ENCODE peak calls at places on chromosomes 5 and 9, in six cellular contexts. One of them, this sample, is unnamed.

GRCh38 chr5:76662521-76662920 is 39.3 kb upstream of the F2RL2 start:
- DNase-seq in H1: no peak
- DNase-seq in pancreas: no peak
- DNase-seq in colonic mucosa: no peak
- DNase-seq in mucosa of descending colon: no peak
- DNase-seq in spleen: no peak
- DNase-seq in this sample: no peak

GRCh38 chr5:64637837-64638443 is 52.4 kb upstream of the SHISAL2B start:
- DNase-seq in H1: no peak
- DNase-seq in pancreas: no peak
- DNase-seq in colonic mucosa: no peak
- DNase-seq in mucosa of descending colon: no peak
- DNase-seq in spleen: no peak
- DNase-seq in this sample: no peak

GRCh38 chr5:14901462-14902051 is 30.0 kb upstream of the ANKH start:
- DNase-seq in H1: no peak
- DNase-seq in pancreas: no peak
- DNase-seq in colonic mucosa: no peak
- DNase-seq in mucosa of descending colon: peak
- DNase-seq in spleen: no peak
- DNase-seq in this sample: no peak

GRCh38 chr5:14568333-14568732 is 13.3 kb upstream of the OTULINL start:
- DNase-seq in H1: no peak
- DNase-seq in pancreas: no peak
- DNase-seq in colonic mucosa: no peak
- DNase-seq in mucosa of descending colon: no peak
- DNase-seq in spleen: no peak
- DNase-seq in this sample: no peak

GRCh38 chr5:114858964-114859363 is 310.7 kb downstream of the TRIM36 start:
- DNase-seq in H1: no peak
- DNase-seq in pancreas: no peak
- DNase-seq in colonic mucosa: no peak
- DNase-seq in mucosa of descending colon: no peak
- DNase-seq in spleen: no peak
- DNase-seq in this sample: no peak

GRCh38 chr5:35180046-35180445 is 50.2 kb downstream of the PRLR start:
- DNase-seq in H1: no peak
- DNase-seq in pancreas: no peak
- DNase-seq in colonic mucosa: no peak
- DNase-seq in mucosa of descending colon: no peak
- DNase-seq in spleen: no peak
- DNase-seq in this sample: no peak

GRCh38 chr9:129258124-129258822 is 80.2 kb upstream of the IER5L start:
- DNase-seq in H1: peak
- DNase-seq in pancreas: peak
- DNase-seq in colonic mucosa: peak
- DNase-seq in mucosa of descending colon: peak
- DNase-seq in spleen: peak
- DNase-seq in this sample: peak

GRCh38 chr9:18429065-18429464 is 44.9 kb upstream of the ADAMTSL1 start:
- DNase-seq in H1: no peak
- DNase-seq in pancreas: no peak
- DNase-seq in colonic mucosa: no peak
- DNase-seq in mucosa of descending colon: no peak
- DNase-seq in spleen: no peak
- DNase-seq in this sample: no peak

GRCh38 chr9:35760651-35761050 is 6.6 kb upstream of the MSMP start:
- DNase-seq in H1: no peak
- DNase-seq in pancreas: no peak
- DNase-seq in colonic mucosa: peak
- DNase-seq in mucosa of descending colon: no peak
- DNase-seq in spleen: no peak
- DNase-seq in this sample: no peak

GRCh38 chr9:92097997-92098482 is 17.2 kb downstream of the SPTLC1 start:
- DNase-seq in H1: no peak
- DNase-seq in pancreas: peak
- DNase-seq in colonic mucosa: peak
- DNase-seq in mucosa of descending colon: peak
- DNase-seq in spleen: peak
- DNase-seq in this sample: peak

GRCh38 chr5:127957701-127958190 is 125.8 kb upstream of the SLC12A2 start:
- DNase-seq in H1: no peak
- DNase-seq in pancreas: no peak
- DNase-seq in colonic mucosa: no peak
- DNase-seq in mucosa of descending colon: no peak
- DNase-seq in spleen: no peak
- DNase-seq in this sample: no peak

GRCh38 chr9:109506097-109506712 is 8.1 kb upstream of the PTPN3 start:
- DNase-seq in H1: no peak
- DNase-seq in pancreas: no peak
- DNase-seq in colonic mucosa: no peak
- DNase-seq in mucosa of descending colon: no peak
- DNase-seq in spleen: no peak
- DNase-seq in this sample: no peak

GRCh38 chr9:86521322-86521721 is 167.1 kb upstream of the TUT7 start:
- DNase-seq in H1: no peak
- DNase-seq in pancreas: no peak
- DNase-seq in colonic mucosa: no peak
- DNase-seq in mucosa of descending colon: no peak
- DNase-seq in spleen: no peak
- DNase-seq in this sample: no peak

GRCh38 chr9:93059960-93060591 is 1.6 kb downstream of the SUSD3 start:
- DNase-seq in H1: no peak
- DNase-seq in pancreas: peak
- DNase-seq in colonic mucosa: no peak
- DNase-seq in mucosa of descending colon: no peak
- DNase-seq in spleen: no peak
- DNase-seq in this sample: no peak

GRCh38 chr5:22855824-22856223 is 2.7 kb upstream of the CDH12 start:
- DNase-seq in H1: no peak
- DNase-seq in pancreas: no peak
- DNase-seq in colonic mucosa: no peak
- DNase-seq in mucosa of descending colon: no peak
- DNase-seq in spleen: no peak
- DNase-seq in this sample: no peak

GRCh38 chr5:128212206-128212788 is 128.7 kb downstream of the SLC12A2 start:
- DNase-seq in H1: no peak
- DNase-seq in pancreas: no peak
- DNase-seq in colonic mucosa: no peak
- DNase-seq in mucosa of descending colon: no peak
- DNase-seq in spleen: no peak
- DNase-seq in this sample: no peak

GRCh38 chr5:82538339-82539034 is 260.3 kb upstream of the RPS23 start:
- DNase-seq in H1: no peak
- DNase-seq in pancreas: no peak
- DNase-seq in colonic mucosa: no peak
- DNase-seq in mucosa of descending colon: no peak
- DNase-seq in spleen: no peak
- DNase-seq in this sample: no peak
- H3K4me3 ChIP-seq in H1: no peak
- H3K4me3 ChIP-seq in pancreas: no peak
- H3K4me3 ChIP-seq in colonic mucosa: no peak
- H3K4me3 ChIP-seq in mucosa of descending colon: no peak
- H3K4me3 ChIP-seq in spleen: no peak
- H3K4me3 ChIP-seq in this sample: no peak

GRCh38 chr5:159095218-159095617 is 4.5 kb downstream of the EBF1 start:
- DNase-seq in H1: peak
- DNase-seq in pancreas: peak
- DNase-seq in colonic mucosa: no peak
- DNase-seq in mucosa of descending colon: no peak
- DNase-seq in spleen: no peak
- DNase-seq in this sample: no peak
- H3K4me3 ChIP-seq in H1: no peak
- H3K4me3 ChIP-seq in pancreas: no peak
- H3K4me3 ChIP-seq in colonic mucosa: no peak
- H3K4me3 ChIP-seq in mucosa of descending colon: no peak
- H3K4me3 ChIP-seq in spleen: no peak
- H3K4me3 ChIP-seq in this sample: no peak

GRCh38 chr9:106866243-106866642 is 3.3 kb downstream of the ZNF462 start:
- DNase-seq in H1: no peak
- DNase-seq in pancreas: no peak
- DNase-seq in colonic mucosa: no peak
- DNase-seq in mucosa of descending colon: no peak
- DNase-seq in spleen: no peak
- DNase-seq in this sample: no peak

GRCh38 chr9:106869028-106869427 is 6.1 kb downstream of the ZNF462 start:
- DNase-seq in H1: no peak
- DNase-seq in pancreas: no peak
- DNase-seq in colonic mucosa: no peak
- DNase-seq in mucosa of descending colon: no peak
- DNase-seq in spleen: no peak
- DNase-seq in this sample: no peak

GRCh38 chr9:106868565-106868964 is 5.6 kb downstream of the ZNF462 start:
- DNase-seq in H1: no peak
- DNase-seq in pancreas: no peak
- DNase-seq in colonic mucosa: no peak
- DNase-seq in mucosa of descending colon: no peak
- DNase-seq in spleen: no peak
- DNase-seq in this sample: no peak

GRCh38 chr9:106869458-106869857 is 6.5 kb downstream of the ZNF462 start:
- DNase-seq in H1: no peak
- DNase-seq in pancreas: no peak
- DNase-seq in colonic mucosa: no peak
- DNase-seq in mucosa of descending colon: peak
- DNase-seq in spleen: no peak
- DNase-seq in this sample: no peak

DNA sequence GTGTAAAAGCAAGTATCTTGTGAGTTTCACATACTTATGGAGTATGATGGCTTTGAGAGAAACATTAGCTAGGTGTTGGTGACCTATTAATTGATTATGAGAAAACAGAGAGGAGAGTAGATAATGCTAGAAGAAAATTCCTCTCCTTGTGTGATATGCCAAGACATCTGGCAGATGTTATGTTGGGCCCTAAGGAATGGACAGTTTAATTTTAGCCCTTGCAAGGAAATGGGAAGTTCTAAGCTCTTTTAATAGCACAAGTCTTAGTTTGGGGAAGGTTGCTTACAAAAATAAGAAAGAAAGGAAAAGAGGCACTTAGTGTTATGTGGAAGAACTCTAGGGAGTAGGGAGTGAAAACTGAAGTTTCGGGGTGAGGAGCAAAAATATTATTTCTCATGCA is 5.1 kb downstream of the ZNF462 start:
- DNase-seq in H1: no peak
- DNase-seq in pancreas: no peak
- DNase-seq in colonic mucosa: no peak
- DNase-seq in mucosa of descending colon: no peak
- DNase-seq in spleen: no peak
- DNase-seq in this sample: no peak
- H3K4me3 ChIP-seq in H1: no peak
- H3K4me3 ChIP-seq in pancreas: no peak
- H3K4me3 ChIP-seq in colonic mucosa: no peak
- H3K4me3 ChIP-seq in mucosa of descending colon: no peak
- H3K4me3 ChIP-seq in spleen: no peak
- H3K4me3 ChIP-seq in this sample: no peak

DNA sequence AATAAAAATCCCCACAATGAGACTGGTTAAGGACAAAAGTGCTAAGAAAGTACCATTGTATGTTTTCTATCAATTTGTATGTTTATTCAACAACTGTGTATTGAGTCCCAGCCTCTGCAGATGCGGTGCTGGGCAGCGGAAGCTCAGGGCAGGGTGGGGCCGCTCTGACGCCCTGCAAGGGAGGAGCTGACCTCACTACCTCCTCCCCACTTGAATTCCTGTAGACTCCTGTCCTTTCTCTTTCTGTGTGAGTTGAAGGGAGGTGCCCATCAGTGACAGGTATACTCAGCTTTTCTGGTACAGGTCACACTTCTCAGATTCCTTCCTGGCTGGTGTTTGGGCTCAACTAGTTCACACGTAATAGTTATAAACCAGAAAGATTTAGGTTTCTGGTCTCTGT is 27.0 kb downstream of the ANGPTL2 start:
- DNase-seq in H1: no peak
- DNase-seq in pancreas: no peak
- DNase-seq in colonic mucosa: no peak
- DNase-seq in mucosa of descending colon: no peak
- DNase-seq in spleen: no peak
- DNase-seq in this sample: no peak
- H3K4me3 ChIP-seq in H1: no peak
- H3K4me3 ChIP-seq in pancreas: no peak
- H3K4me3 ChIP-seq in colonic mucosa: no peak
- H3K4me3 ChIP-seq in mucosa of descending colon: no peak
- H3K4me3 ChIP-seq in spleen: no peak
- H3K4me3 ChIP-seq in this sample: no peak

GRCh38 chr5:109690456-109691247 is 925 bp downstream of the MAN2A1 start:
- DNase-seq in H1: peak
- DNase-seq in pancreas: peak
- DNase-seq in colonic mucosa: peak
- DNase-seq in mucosa of descending colon: peak
- DNase-seq in spleen: peak
- DNase-seq in this sample: no peak

GRCh38 chr5:109691248-109691574 is 1.5 kb downstream of the MAN2A1 start:
- DNase-seq in H1: no peak
- DNase-seq in pancreas: no peak
- DNase-seq in colonic mucosa: no peak
- DNase-seq in mucosa of descending colon: no peak
- DNase-seq in spleen: no peak
- DNase-seq in this sample: no peak

GRCh38 chr5:109688999-109689739 is 558 bp upstream of the MAN2A1 start:
- DNase-seq in H1: peak
- DNase-seq in pancreas: peak
- DNase-seq in colonic mucosa: peak
- DNase-seq in mucosa of descending colon: peak
- DNase-seq in spleen: peak
- DNase-seq in this sample: no peak

GRCh38 chr5:109688647-109688998 is 1.1 kb upstream of the MAN2A1 start:
- DNase-seq in H1: peak
- DNase-seq in pancreas: no peak
- DNase-seq in colonic mucosa: peak
- DNase-seq in mucosa of descending colon: peak
- DNase-seq in spleen: no peak
- DNase-seq in this sample: no peak

DNA sequence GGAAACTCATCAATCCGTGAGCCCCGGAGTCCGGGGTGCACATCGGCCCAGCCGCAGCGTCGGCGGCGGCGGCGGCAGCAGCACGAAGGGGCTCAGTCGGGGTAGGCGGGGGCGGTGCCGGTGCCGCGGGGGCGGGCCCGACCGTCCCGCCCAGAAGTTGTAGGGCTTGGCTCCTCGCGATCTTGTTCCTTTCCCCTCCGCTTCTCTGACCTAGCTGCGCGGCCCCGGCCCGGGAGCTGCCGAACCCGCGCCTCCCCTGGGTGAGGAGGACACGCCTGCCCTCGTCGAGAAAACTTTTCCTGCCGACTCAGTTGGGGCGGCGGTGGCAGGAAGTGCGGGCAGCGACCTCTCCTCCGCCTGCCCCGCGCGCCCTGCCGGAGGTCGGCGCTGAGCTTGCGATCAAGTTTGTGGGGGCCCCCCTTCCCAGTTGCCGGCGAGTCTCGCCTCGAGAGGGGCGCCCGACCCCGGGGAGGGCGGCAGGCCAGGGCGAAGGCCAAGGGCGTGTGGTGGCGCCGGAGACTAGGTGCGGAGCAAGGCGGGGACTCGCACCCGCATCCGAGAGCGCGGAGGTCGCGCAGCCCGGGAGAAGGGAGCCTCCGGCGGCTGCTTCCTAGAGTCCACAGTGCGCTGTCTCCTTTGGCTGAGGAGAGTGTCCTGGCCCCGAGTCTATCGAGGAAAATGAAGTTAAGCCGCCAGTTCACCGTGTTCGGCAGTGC is at the start of gene MAN2A1:
- DNase-seq in H1: peak
- DNase-seq in pancreas: peak
- DNase-seq in colonic mucosa: peak
- DNase-seq in mucosa of descending colon: peak
- DNase-seq in spleen: no peak
- DNase-seq in this sample: no peak
- H3K4me3 ChIP-seq in H1: peak
- H3K4me3 ChIP-seq in pancreas: peak
- H3K4me3 ChIP-seq in colonic mucosa: peak
- H3K4me3 ChIP-seq in mucosa of descending colon: peak
- H3K4me3 ChIP-seq in spleen: peak
- H3K4me3 ChIP-seq in this sample: peak

GRCh38 chr5:141507387-141508091 is 18.7 kb downstream of the PCDHGC5 start:
- DNase-seq in H1: no peak
- DNase-seq in pancreas: no peak
- DNase-seq in colonic mucosa: no peak
- DNase-seq in mucosa of descending colon: no peak
- DNase-seq in spleen: no peak
- DNase-seq in this sample: no peak
- H3K4me3 ChIP-seq in H1: no peak
- H3K4me3 ChIP-seq in pancreas: no peak
- H3K4me3 ChIP-seq in colonic mucosa: no peak
- H3K4me3 ChIP-seq in mucosa of descending colon: no peak
- H3K4me3 ChIP-seq in spleen: no peak
- H3K4me3 ChIP-seq in this sample: no peak